ENCODE peak calls at places on chromosome 16, in seven cellular contexts. H is H9, X is neural progenitor cell, K is pancreas, N is left ventricle myocardium inferior, V is astrocyte, T is stomach. L is an unnamed sample. For H3K4me1, the result is how much of the 10 kb centered on the place peaks cover.

GRCh38 chr16:75555213-75555706 is 792 bp downstream of the TMEM231 start:
- DNase-seq in H (peak), X (peak), K (peak), N (peak), V (peak), T (peak), L (peak)

GRCh38 chr16:75745823-75746222 is 19.5 kb upstream of the CPHXL start:
- DNase-seq in H (no peak), X (no peak), K (no peak), N (no peak), V (no peak), T (no peak), L (no peak)

GRCh38 chr16:57791903-57792461 is 10.3 kb downstream of the KIFC3 start:
- DNase-seq in H (no peak), X (no peak), K (no peak), N (no peak), V (no peak), T (no peak), L (no peak)

GRCh38 chr16:75236232-75236631 is 15.2 kb downstream of the BCAR1 start:
- DNase-seq in H (peak), X (no peak), K (no peak), N (no peak), V (no peak), T (no peak), L (peak)

GRCh38 chr16:62254847-62255246 is 218.6 kb upstream of the CDH8 start:
- DNase-seq in H (no peak), X (no peak), K (no peak), N (no peak), V (no peak), T (no peak), L (no peak)

GRCh38 chr16:82061861-82062525 is 26.9 kb downstream of the HSD17B2 start:
- DNase-seq in H (peak), X (peak), K (no peak), N (no peak), V (no peak), T (no peak), L (no peak)

GRCh38 chr16:47995354-47995753 is 160.4 kb downstream of the ABCC12 start:
- DNase-seq in H (peak), X (no peak), K (no peak), N (no peak), V (no peak), T (no peak), L (no peak)

GRCh38 chr16:25210758-25211157 is 6.0 kb upstream of the AQP8 start:
- DNase-seq in H (no peak), X (no peak), K (no peak), N (no peak), V (peak), T (no peak), L (no peak)

GRCh38 chr16:78045865-78046581 is 23.7 kb downstream of the CLEC3A start:
- DNase-seq in H (peak), X (peak), K (peak), N (peak), V (peak), T (peak), L (peak)

GRCh38 chr16:81627024-81627423 is 152.1 kb upstream of the PLCG2 start:
- DNase-seq in H (no peak), X (no peak), K (no peak), N (no peak), V (peak), T (no peak), L (no peak)

GRCh38 chr16:81521141-81521626 is 76.6 kb downstream of the CMIP start:
- DNase-seq in H (no peak), X (no peak), K (no peak), N (no peak), V (no peak), T (peak), L (peak)

GRCh38 chr16:71384073-71384724 is 25.7 kb downstream of the CALB2 start:
- DNase-seq in H (no peak), X (no peak), K (no peak), N (no peak), V (no peak), T (no peak), L (no peak)

GRCh38 chr16:2712063-2712441 is 8.0 kb downstream of the PRSS27 start:
- DNase-seq in H (no peak), X (no peak), K (no peak), N (no peak), V (no peak), T (no peak), L (no peak)

GRCh38 chr16:15993541-15993940 is 44.1 kb downstream of the ABCC1 start:
- DNase-seq in H (no peak), X (no peak), K (no peak), N (no peak), V (peak), T (no peak), L (no peak)

GRCh38 chr16:30510392-30510938 is 15.9 kb downstream of the ZNF768 start:
- DNase-seq in H (no peak), X (no peak), K (no peak), N (no peak), V (no peak), T (no peak), L (no peak)

GRCh38 chr16:54947616-54948015 is 17.0 kb downstream of the IRX5 start:
- DNase-seq in H (no peak), X (no peak), K (no peak), N (no peak), V (no peak), T (no peak), L (no peak)

GRCh38 chr16:55480228-55480655 is 1.2 kb downstream of the MMP2 start:
- DNase-seq in H (peak), X (peak), K (peak), N (peak), V (peak), T (peak), L (peak)

GRCh38 chr16:54347961-54348360 is 61.4 kb upstream of the IRX3 start:
- DNase-seq in H (no peak), X (no peak), K (no peak), N (no peak), V (no peak), T (no peak), L (no peak)

GRCh38 chr16:23499801-23500200 is 10.5 kb downstream of the GGA2 start:
- DNase-seq in H (peak), X (no peak), K (peak), N (no peak), V (no peak), T (no peak), L (no peak)

GRCh38 chr16:48137822-48138221 is 18.0 kb downstream of the ABCC12 start:
- DNase-seq in H (no peak), X (no peak), K (no peak), N (no peak), V (no peak), T (no peak), L (no peak)

GRCh38 chr16:75080205-75081029 is 36.2 kb downstream of the LDHD start:
- DNase-seq in H (no peak), X (no peak), K (no peak), N (no peak), V (peak), T (no peak), L (no peak)

GRCh38 chr16:4388275-4389021 is 16.8 kb downstream of the VASN start:
- DNase-seq in H (no peak), X (no peak), K (no peak), N (peak), V (no peak), T (no peak), L (no peak)

GRCh38 chr16:80433617-80434016 is 107.2 kb upstream of the DYNLRB2 start:
- DNase-seq in H (no peak), X (no peak), K (no peak), N (no peak), V (peak), T (no peak), L (no peak)

GRCh38 chr16:55035956-55036355 is 105.3 kb downstream of the IRX5 start:
- DNase-seq in H (no peak), X (no peak), K (no peak), N (no peak), V (peak), T (no peak), L (no peak)

GRCh38 chr16:57826706-57827625 is 24.7 kb upstream of the KIFC3 start:
- DNase-seq in H (no peak), X (no peak), K (peak), N (peak), V (no peak), T (no peak), L (no peak)

GRCh38 chr16:4505356-4506153 is 29.4 kb downstream of the HMOX2 start:
- DNase-seq in H (no peak), X (no peak), K (no peak), N (no peak), V (no peak), T (peak), L (no peak)

GRCh38 chr16:87207509-87207908 is 109.7 kb downstream of the C16orf95 start:
- DNase-seq in H (no peak), X (no peak), K (no peak), N (no peak), V (peak), T (no peak), L (no peak)

GRCh38 chr16:49369638-49370219 is 3.9 kb upstream of the C16orf78 start:
- DNase-seq in H (peak), X (no peak), K (no peak), N (no peak), V (no peak), T (no peak), L (no peak)
- H3K4me1 ChIP-seq in H (under half), X (under half), K (under half), N (under half), V (under half), T (under half), L (under half)

GRCh38 chr16:27406729-27407128 is 4.8 kb downstream of the IL21R start:
- DNase-seq in H (no peak), X (no peak), K (no peak), N (no peak), V (no peak), T (no peak), L (no peak)

GRCh38 chr16:27405546-27406451 is 3.8 kb downstream of the IL21R start:
- DNase-seq in H (no peak), X (no peak), K (no peak), N (no peak), V (peak), T (no peak), L (no peak)

GRCh38 chr16:27407158-27407557 is 5.2 kb downstream of the IL21R start:
- DNase-seq in H (no peak), X (no peak), K (no peak), N (no peak), V (no peak), T (no peak), L (no peak)

GRCh38 chr16:27408012-27408601 is 6.1 kb downstream of the IL21R start:
- DNase-seq in H (no peak), X (no peak), K (no peak), N (no peak), V (peak), T (no peak), L (no peak)

DNA sequence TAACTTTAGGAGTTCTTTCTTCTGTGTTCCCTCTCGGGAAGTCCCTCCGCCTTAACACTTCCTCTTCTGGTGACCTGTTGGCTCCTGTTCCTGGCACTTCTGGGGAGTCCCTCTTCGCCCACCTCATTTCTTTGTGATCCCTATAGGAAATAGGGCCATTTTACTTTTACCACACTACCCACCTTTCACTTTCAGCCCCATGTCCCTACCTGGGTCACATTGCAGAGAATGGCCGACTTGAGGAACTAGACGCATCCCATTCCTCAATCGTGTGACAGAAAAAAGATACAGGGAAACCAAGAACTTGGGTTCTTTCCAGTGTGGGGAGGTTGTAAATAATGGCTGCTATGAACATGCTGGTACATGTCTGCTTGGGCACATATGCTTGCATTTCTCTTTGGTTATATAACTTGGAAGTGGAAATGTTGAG is 6.6 kb downstream of the IL21R start:
- DNase-seq in H (no peak), X (no peak), K (no peak), N (no peak), V (no peak), T (no peak), L (no peak)
- H3K4me1 ChIP-seq in H (under half), X (under half), K (under half), N (under half), V (under half), T (under half), L (under half)

GRCh38 chr16:10944249-10945064 is at the start of gene CLEC16A:
- DNase-seq in H (peak), X (peak), K (peak), N (peak), V (peak), T (peak), L (peak)

GRCh38 chr16:10945065-10945787 is 862 bp downstream of the CLEC16A start:
- DNase-seq in H (no peak), X (no peak), K (no peak), N (no peak), V (no peak), T (no peak), L (no peak)

GRCh38 chr16:10941127-10941933 is 938 bp downstream of the DEXI start:
- DNase-seq in H (no peak), X (peak), K (no peak), N (no peak), V (no peak), T (no peak), L (peak)

GRCh38 chr16:10940501-10941079 is 1.7 kb downstream of the DEXI start:
- DNase-seq in H (no peak), X (no peak), K (no peak), N (no peak), V (no peak), T (no peak), L (peak)

DNA sequence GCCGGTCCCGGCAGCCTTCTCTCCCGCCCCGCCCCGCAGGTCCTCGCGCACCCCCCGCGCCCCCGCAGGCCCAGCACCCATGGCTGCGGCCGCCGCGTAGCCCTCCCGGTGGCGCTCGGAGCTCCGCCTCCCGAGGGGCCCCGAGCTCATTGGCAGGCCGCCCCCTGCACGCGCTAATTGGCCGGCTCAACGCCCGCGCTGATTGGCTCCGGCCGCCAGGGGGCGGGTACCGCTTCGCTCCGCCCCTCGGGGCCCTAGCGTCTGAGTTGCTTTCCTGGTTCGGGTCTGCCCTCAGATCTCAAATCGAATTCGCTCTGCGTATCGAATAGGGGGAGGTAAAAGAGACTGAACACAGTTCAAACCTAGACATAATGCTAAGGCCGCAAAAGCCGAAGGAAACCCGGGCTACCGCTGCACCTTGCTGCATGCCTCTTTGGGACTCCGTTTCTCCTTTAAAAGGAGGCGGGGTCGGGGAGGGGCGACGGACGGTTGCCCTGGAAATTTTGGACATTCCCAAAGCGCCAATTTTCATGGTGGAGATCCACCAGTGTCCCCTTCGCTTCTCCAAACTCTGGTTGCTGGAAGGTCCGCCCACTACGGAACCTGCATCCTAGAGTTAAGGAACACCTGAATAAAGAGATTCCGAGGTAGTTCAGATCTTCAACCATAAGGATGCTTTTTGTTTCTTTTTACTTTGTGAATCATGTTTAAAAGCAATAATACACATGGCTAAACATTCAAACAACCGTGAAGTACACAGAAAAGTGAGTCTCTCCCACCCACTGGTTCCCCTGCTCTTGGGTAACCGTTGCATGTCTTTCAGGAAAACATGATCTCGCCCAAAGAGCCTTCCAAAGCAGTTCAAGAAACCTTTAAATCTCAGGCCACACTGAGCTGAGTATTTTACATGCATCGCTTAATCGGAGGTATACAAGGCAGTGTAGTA is at the start of gene DEXI:
- DNase-seq in H (peak), X (peak), K (peak), N (peak), V (peak), T (peak), L (peak)
- H3K4me1 ChIP-seq in H (under half), X (under half), K (under half), N (half or more), V (half or more), T (half or more), L (half or more)

GRCh38 chr16:85293899-85294642 is 181.8 kb upstream of the CIBAR2 start:
- DNase-seq in H (no peak), X (no peak), K (no peak), N (no peak), V (no peak), T (peak), L (no peak)
- H3K4me1 ChIP-seq in H (under half), X (under half), K (under half), N (under half), V (under half), T (under half), L (under half)

L was measured in upper lobe of right lung.